ENCODE peak calls at places on chromosomes 3 and 15, in nine cellular contexts. G, K, N, J, Q, Z, Y, H and B are unnamed samples.

GRCh38 chr15:47194718-47195117 is 522.6 kb upstream of the SEMA6D start:
- DNase-seq in N (peak; percentile 59), Q (no peak), Z (no peak), H (peak; percentile 20), Y (peak; percentile 5), J (no peak), G (no peak), K (no peak), B (no peak)

GRCh38 chr15:74793135-74794028 is 11.5 kb downstream of the CSK start:
- DNase-seq in Y (no peak), H (no peak), J (no peak), N (peak; percentile 36), G (no peak), K (no peak), Q (peak; percentile 90), Z (peak; percentile 79), B (no peak)

GRCh38 chr3:109363634-109364033 is 26.3 kb upstream of the DPPA4 start:
- DNase-seq in Z (no peak), H (no peak), K (no peak), Q (no peak), Y (no peak), G (no peak), J (no peak), N (no peak), B (no peak)

GRCh38 chr15:42549052-42549491 is 434 bp downstream of the HAUS2 start:
- DNase-seq in Y (peak; percentile 12), Q (no peak), G (no peak), N (peak; percentile 56), H (peak; percentile 73), Z (no peak), K (no peak), J (no peak), B (no peak)

GRCh38 chr3:113096158-113096893 is 105.5 kb downstream of the GTPBP8 start:
- DNase-seq in J (no peak), K (no peak), H (no peak), N (no peak), Q (no peak), Z (no peak), Y (no peak), G (no peak), B (no peak)

GRCh38 chr3:120524171-120524923 is 71.8 kb upstream of the NDUFB4 start:
- DNase-seq in Y (no peak), K (no peak), H (no peak), J (no peak), Q (no peak), G (no peak), Z (no peak), N (no peak), B (no peak)

GRCh38 chr3:48187579-48188265 is 495 bp downstream of the CDC25A start:
- DNase-seq in H (peak; percentile 74), K (no peak), G (no peak), J (peak; percentile 50), Y (no peak), Z (peak; percentile 92), N (peak; percentile 39), Q (peak; percentile 91), B (no peak)

GRCh38 chr15:92846716-92847115 is 53.4 kb upstream of the CHD2 start:
- DNase-seq in Q (no peak), K (no peak), J (no peak), Z (no peak), N (no peak), H (no peak), Y (no peak), G (no peak), B (no peak)

GRCh38 chr3:123449986-123450474 is 1.1 kb upstream of the ADCY5 start:
- DNase-seq in K (no peak), Q (no peak), H (peak; percentile 79), J (no peak), Z (peak; percentile 77), G (no peak), N (peak; percentile 84), Y (no peak), B (no peak)

GRCh38 chr15:68344600-68344999 is 67.1 kb downstream of the FEM1B start:
- DNase-seq in Z (no peak), J (no peak), Y (no peak), N (no peak), K (no peak), G (no peak), H (no peak), Q (no peak), B (no peak)

DNA sequence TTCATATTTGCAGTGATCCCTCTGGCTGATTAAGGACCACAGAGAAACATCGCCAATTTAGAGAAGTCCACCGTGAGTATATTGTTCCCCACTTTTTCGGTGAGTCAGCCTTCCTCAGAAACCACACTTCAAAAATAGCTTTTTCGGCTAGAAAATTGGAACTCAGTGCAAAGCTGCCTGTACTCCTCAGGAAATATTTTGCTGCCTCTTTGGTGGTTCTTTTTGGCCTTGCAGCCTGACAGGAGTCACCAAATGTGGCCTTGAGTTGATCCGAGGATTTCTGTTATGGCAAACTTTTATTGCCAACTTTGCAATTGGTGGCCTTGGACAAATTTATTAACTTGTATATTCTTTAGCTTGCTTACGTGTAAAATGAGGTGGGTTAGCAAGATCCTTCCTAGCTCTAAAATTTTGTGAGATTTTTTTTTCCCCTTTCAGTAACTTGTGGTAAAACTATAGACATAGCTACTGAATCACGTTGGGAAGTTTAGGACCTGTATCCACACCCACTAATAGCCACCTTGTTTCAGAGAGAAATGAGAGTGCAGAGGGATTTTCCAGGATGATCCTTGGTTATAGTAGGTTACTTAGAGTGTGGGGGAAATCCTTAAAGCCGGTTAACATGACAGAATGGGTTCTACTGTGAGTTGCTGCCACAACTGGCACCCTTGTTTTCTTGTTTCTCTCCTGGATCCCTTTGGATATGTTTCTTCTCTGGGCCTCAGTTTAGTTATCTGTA is 9.9 kb downstream of the ARL6IP5 start:
- DNase-seq in N (no peak), Z (no peak), Y (no peak), K (no peak), H (no peak), G (no peak), Q (no peak), J (no peak), B (no peak)
- H3K4me1 ChIP-seq in N (peaks cover 44% of the 10 kb centered on the region), Z (peaks cover 88% of the 10 kb centered on the region), Y (no peaks in the 10 kb centered on the region), K (peaks cover 98% of the 10 kb centered on the region), H (no peaks in the 10 kb centered on the region), G (peaks cover 50% of the 10 kb centered on the region), Q (peaks cover 51% of the 10 kb centered on the region), J (peaks cover 60% of the 10 kb centered on the region), B (peaks cover 52% of the 10 kb centered on the region)

GRCh38 chr15:96323250-96324162 is 7.0 kb upstream of the NR2F2 start:
- DNase-seq in Q (no peak), G (no peak), K (no peak), J (no peak), Z (peak; percentile 67), Y (no peak), H (no peak), N (peak; percentile 41), B (no peak)
- H3K4me3 ChIP-seq in Q (peak overlapping the region; percentile 29), G (no peak overlapping the region), K (peak overlapping the region; percentile 84), J (peak overlapping the region; percentile 89), Z (peak overlapping the region; percentile 7), Y (no peak overlapping the region), H (no peak overlapping the region), N (peak overlapping the region; percentile 59), B (peak overlapping the region; percentile 89)

GRCh38 chr15:61011576-61012336 is 217.3 kb downstream of the RORA start:
- DNase-seq in Y (no peak), H (no peak), G (no peak), J (no peak), K (no peak), N (peak; percentile 82), Q (no peak), Z (no peak), B (no peak)

GRCh38 chr15:61008915-61009314 is 220.2 kb downstream of the RORA start:
- DNase-seq in J (no peak), G (no peak), N (no peak), K (no peak), Y (no peak), Z (no peak), Q (no peak), H (no peak), B (no peak)

GRCh38 chr15:61016087-61016486 is 213.0 kb downstream of the RORA start:
- DNase-seq in N (no peak), H (no peak), J (no peak), K (no peak), Q (no peak), Y (no peak), G (no peak), Z (no peak), B (no peak)

GRCh38 chr15:61018083-61018482 is 211.0 kb downstream of the RORA start:
- DNase-seq in Z (no peak), N (no peak), Y (no peak), J (no peak), K (no peak), Q (no peak), H (no peak), G (no peak), B (no peak)

GRCh38 chr15:61013146-61013545 is 216.0 kb downstream of the RORA start:
- DNase-seq in G (no peak), Q (no peak), H (no peak), N (no peak), Z (no peak), K (no peak), Y (no peak), J (no peak), B (no peak)
- TF ChIP-seq POLR2AphosphoS5 in G (no peak), Q (no peak), H (no peak), N (no peak), Z (no peak), K (no peak), Y (no peak), J (no peak), B (no peak)

GRCh38 chr3:49653636-49654035 is 20.5 kb upstream of the APEH start:
- DNase-seq in J (no peak), K (no peak), Q (no peak), Z (no peak), G (no peak), H (no peak), N (no peak), Y (no peak), B (no peak)

GRCh38 chr3:49654176-49654825 is 19.9 kb upstream of the APEH start:
- DNase-seq in N (no peak), H (no peak), G (no peak), Q (no peak), Z (no peak), J (no peak), Y (no peak), K (no peak), B (no peak)

GRCh38 chr3:49653016-49653415 is 21.1 kb upstream of the APEH start:
- DNase-seq in N (no peak), K (no peak), J (no peak), Y (no peak), Q (no peak), Z (peak; percentile 73), H (no peak), G (no peak), B (no peak)

GRCh38 chr3:49650651-49651050 is 23.5 kb upstream of the APEH start:
- DNase-seq in H (no peak), G (no peak), J (no peak), K (no peak), Y (no peak), Z (no peak), N (no peak), Q (no peak), B (no peak)

DNA sequence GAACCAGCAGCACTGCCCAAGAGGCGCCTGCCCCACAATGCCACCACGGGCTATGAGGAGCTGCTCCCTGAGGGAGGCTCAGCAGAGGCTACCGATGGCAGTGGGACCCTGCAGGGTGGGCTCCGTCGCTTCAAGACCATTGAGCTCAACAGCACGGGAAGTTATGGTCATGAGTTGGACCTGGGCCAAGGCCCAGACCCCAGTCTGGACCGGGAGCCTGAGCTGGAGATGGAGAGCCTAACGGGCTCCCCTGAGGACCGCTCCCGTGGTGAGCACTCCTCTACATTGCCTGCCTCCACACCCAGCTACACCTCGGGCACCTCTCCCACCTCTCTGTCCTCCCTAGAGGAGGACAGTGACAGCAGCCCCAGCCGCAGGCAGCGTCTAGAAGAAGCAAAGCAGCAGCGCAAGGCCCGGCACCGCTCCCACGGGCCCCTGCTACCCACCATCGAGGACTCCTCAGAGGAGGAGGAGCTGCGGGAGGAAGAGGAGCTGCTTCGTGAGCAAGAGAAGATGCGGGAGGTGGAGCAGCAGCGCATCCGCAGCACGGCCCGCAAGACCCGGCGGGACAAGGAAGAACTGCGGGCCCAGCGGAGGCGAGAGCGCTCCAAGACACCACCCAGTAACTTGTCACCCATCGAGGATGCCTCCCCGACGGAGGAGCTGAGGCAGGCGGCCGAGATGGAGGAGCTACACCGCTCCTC is 21.8 kb upstream of the APEH start:
- DNase-seq in Z (peak; percentile 76), N (no peak), Y (no peak), J (no peak), K (no peak), Q (no peak), G (no peak), H (no peak), B (no peak)
- H3K4me1 ChIP-seq in Z (no peaks in the 10 kb centered on the region), N (no peaks in the 10 kb centered on the region), Y (peaks cover 30% of the 10 kb centered on the region), J (no peaks in the 10 kb centered on the region), K (peaks cover 6% of the 10 kb centered on the region), Q (no peaks in the 10 kb centered on the region), G (peaks cover 15% of the 10 kb centered on the region), H (peaks cover 9% of the 10 kb centered on the region), B (no peaks in the 10 kb centered on the region)